ENCODE peak calls at places on chromosomes 1 and 21, in seven cellular contexts. H is pancreas, D is fibroblast of lung, J is OCI-LY7, N is IMR-90, M is suprapubic skin, L is left ventricle myocardium inferior. B is an unnamed sample. For H3K4me1, the result is how much of the 10 kb centered on the place peaks cover.

GRCh38 chr1:245255783-245256182 is 101.0 kb downstream of the KIF26B start:
- DNase-seq in H (no peak), L (no peak), D (no peak), M (no peak), N (no peak), J (no peak), B (no peak)

GRCh38 chr1:86739901-86740507 is 35.6 kb downstream of the SH3GLB1 start:
- DNase-seq in M (no peak), N (peak), D (no peak), L (no peak), J (peak), H (no peak), B (no peak)

GRCh38 chr1:232029297-232029696 is 402.7 kb downstream of the DISC1 start:
- DNase-seq in M (no peak), L (no peak), D (no peak), N (no peak), J (no peak), H (no peak), B (no peak)

GRCh38 chr1:1240822-1241587 is 5.5 kb downstream of the C1QTNF12 start:
- DNase-seq in L (no peak), H (no peak), M (no peak), J (no peak), N (no peak), D (no peak), B (no peak)

GRCh38 chr1:7007902-7008301 is 222.6 kb downstream of the CAMTA1 start:
- DNase-seq in J (no peak), L (no peak), M (no peak), H (no peak), D (no peak), N (no peak), B (no peak)

GRCh38 chr1:229839800-229840199 is 213.8 kb downstream of the URB2 start:
- DNase-seq in H (no peak), N (no peak), L (no peak), J (peak), M (no peak), D (no peak), B (no peak)

GRCh38 chr1:241323510-241323909 is 33.5 kb downstream of the RGS7 start:
- DNase-seq in H (no peak), J (peak), M (no peak), L (no peak), N (peak), D (peak), B (peak)

GRCh38 chr21:30719401-30719800 is 824 bp upstream of the KRTAP21-3 start:
- DNase-seq in L (no peak), N (no peak), D (peak), J (no peak), H (no peak), M (no peak), B (no peak)

GRCh38 chr21:43361127-43361492 is 65.8 kb downstream of the SIK1 start:
- DNase-seq in J (peak), L (peak), H (no peak), M (no peak), N (peak), D (no peak), B (no peak)

GRCh38 chr1:20891091-20891490 is 104.0 kb upstream of the HP1BP3 start:
- DNase-seq in M (no peak), L (no peak), N (peak), H (no peak), J (no peak), D (no peak), B (no peak)

GRCh38 chr1:217369996-217370551 is 260.8 kb downstream of the GPATCH2 start:
- DNase-seq in H (no peak), L (no peak), M (no peak), D (no peak), J (no peak), N (no peak), B (no peak)

GRCh38 chr1:30196872-30197615 is 526.3 kb downstream of the MATN1 start:
- DNase-seq in D (no peak), L (no peak), M (no peak), H (no peak), J (no peak), N (no peak), B (no peak)

GRCh38 chr1:116569776-116570357 is 959 bp downstream of the CD58 start:
- DNase-seq in J (no peak), N (no peak), D (peak), L (peak), M (peak), H (peak), B (peak)

GRCh38 chr1:64183985-64184440 is 19.4 kb upstream of the UBE2U start:
- DNase-seq in D (peak), J (no peak), N (peak), L (no peak), M (no peak), H (no peak), B (no peak)

GRCh38 chr1:91651671-91652071 is 151.0 kb downstream of the CDC7 start:
- DNase-seq in N (peak), J (no peak), M (peak), D (peak), L (peak), H (peak), B (peak)

GRCh38 chr1:26608895-26609294 is 79.3 kb downstream of the RPS6KA1 start:
- DNase-seq in D (no peak), J (peak), N (no peak), L (no peak), H (no peak), M (no peak), B (no peak)

GRCh38 chr1:5943373-5944068 is 48.7 kb downstream of the NPHP4 start:
- DNase-seq in N (no peak), J (no peak), D (no peak), M (no peak), L (no peak), H (no peak), B (no peak)

GRCh38 chr21:36703123-36703522 is 4.2 kb downstream of the SIM2 start:
- DNase-seq in L (no peak), H (no peak), J (no peak), N (no peak), D (no peak), M (no peak), B (no peak)

GRCh38 chr1:25468037-25468436 is 37.3 kb downstream of the MACO1 start:
- DNase-seq in M (no peak), D (peak), H (peak), L (no peak), J (no peak), N (peak), B (no peak)

GRCh38 chr1:66705100-66705499 is 47.2 kb upstream of the DYNLT5 start:
- DNase-seq in D (no peak), L (no peak), N (no peak), H (no peak), M (no peak), J (no peak), B (no peak)

GRCh38 chr21:35825954-35826353 is 234.4 kb downstream of the SETD4 start:
- DNase-seq in M (no peak), D (no peak), J (no peak), N (no peak), L (no peak), H (no peak), B (no peak)

GRCh38 chr1:53583021-53583902 is 124.1 kb downstream of the DMRTB1 start:
- DNase-seq in H (no peak), D (no peak), L (no peak), J (no peak), M (peak), N (peak), B (no peak)

GRCh38 chr1:240797050-240797449 is 185.1 kb upstream of the GREM2 start:
- DNase-seq in L (no peak), J (no peak), N (peak), M (no peak), D (peak), H (no peak), B (no peak)

GRCh38 chr1:168613689-168614655 is 37.6 kb downstream of the XCL1 start:
- DNase-seq in H (no peak), N (no peak), M (no peak), D (peak), J (no peak), L (peak), B (no peak)

GRCh38 chr1:27650527-27651175 is 15.7 kb upstream of the FGR start:
- DNase-seq in H (no peak), J (no peak), D (peak), N (peak), L (no peak), M (no peak), B (no peak)

GRCh38 chr1:24491577-24492360 is 10.9 kb upstream of the RCAN3 start:
- DNase-seq in H (no peak), J (no peak), L (no peak), N (no peak), M (no peak), D (no peak), B (no peak)

GRCh38 chr1:96865731-96866684 is 144.4 kb downstream of the PTBP2 start:
- DNase-seq in L (no peak), D (peak), M (no peak), H (no peak), J (no peak), N (peak), B (no peak)

DNA sequence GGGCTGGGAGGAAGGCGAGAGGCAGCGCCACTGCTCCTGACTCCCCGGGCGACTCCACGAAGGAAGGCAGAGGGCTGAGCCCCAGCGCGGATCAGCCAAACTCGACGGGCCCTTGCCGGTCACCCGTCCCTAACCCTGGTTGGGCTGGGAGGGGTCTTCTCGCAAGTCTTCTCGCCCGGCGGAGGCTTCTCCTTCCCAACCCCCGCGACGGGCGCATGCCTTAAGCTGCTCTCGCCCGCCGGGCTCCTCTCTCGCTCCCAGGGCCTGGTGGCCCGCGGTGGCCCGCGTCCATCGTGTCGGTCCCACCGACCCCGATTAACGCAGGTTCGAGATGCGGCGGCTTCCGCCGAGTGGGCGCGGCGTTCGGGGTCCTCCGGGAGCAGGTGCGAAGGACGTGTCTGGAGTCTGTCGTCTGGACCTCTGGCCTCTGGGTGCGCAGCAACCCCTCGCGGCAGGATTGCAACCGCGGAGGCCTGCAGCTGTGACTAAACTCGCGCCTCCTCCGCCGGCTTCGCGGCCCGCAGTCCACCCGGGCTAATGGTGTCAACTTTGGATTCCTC is 29.0 kb upstream of the PPM1J start:
- DNase-seq in D (peak), H (no peak), M (no peak), N (peak), L (no peak), J (no peak), B (peak)
- TF ChIP-seq CTCF in D (peak), H (no peak), M (no peak), N (peak), L (peak), J (no peak), B (no peak)

DNA sequence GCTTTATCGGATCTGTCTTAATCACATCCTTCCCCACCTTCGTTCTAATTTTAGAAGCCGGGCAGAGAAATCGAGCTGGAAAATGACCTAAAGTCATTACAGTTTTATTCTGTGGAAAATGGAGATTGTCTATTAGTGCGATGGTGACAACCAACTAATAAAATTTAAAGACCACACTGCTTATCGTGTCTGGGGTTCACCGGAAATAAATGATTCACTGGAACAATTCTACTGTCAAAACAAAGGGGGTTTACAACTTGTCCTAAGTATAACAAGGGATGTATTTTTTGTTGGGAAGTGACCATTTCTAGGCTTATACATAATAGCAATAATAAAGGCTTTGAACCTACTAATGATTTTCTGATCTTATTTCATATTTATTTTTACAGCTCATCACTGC is 55.6 kb downstream of the B3GALNT2 start:
- DNase-seq in M (no peak), L (no peak), H (no peak), D (no peak), J (no peak), N (no peak), B (no peak)
- H3K4me1 ChIP-seq in M (under half), L (under half), H (under half), D (under half), J (under half), N (under half), B (under half)

DNA sequence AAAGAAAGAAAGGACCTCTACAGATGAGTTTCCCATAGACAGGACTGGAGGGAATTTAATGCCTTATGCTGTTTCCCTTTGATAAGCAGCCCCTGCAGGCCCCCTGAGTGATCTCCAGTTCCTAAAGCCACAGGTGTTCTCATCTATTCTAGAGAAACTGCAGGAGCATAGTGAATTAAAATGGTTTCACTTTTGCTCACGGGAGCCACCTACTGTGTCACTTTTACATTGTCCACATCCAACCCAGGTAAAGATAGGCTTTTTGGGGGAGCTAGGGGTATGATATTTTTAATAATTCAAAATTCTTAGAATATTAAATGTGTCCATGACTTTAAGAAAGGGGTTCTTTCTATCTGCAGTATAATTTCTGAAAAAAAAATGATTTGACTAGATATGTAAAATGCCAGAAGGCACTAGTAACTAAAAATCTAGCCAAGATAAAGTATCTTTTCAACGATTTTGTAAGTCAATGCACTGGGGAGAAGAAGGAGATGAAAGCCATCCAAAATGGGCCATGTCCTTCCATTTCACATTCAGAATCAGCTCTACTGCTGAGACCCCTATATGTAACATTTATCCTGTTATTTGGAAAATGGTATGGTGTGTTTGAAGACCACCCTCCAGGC is 267.3 kb upstream of the DUSP10 start:
- DNase-seq in L (no peak), H (no peak), J (peak), N (no peak), D (no peak), M (no peak), B (peak)
- TF ChIP-seq CTCF in L (peak), H (no peak), J (peak), N (peak), D (peak), M (no peak), B (no peak)

GRCh38 chr1:46171351-46171750 is 3.5 kb upstream of the TSPAN1 start:
- DNase-seq in L (peak), D (no peak), J (peak), M (no peak), N (no peak), H (no peak), B (no peak)
- H3K4me1 ChIP-seq in L (half or more), D (under half), J (half or more), M (half or more), N (under half), H (under half), B (under half)

GRCh38 chr1:228416217-228416971 is at the start of gene TRIM17:
- DNase-seq in H (peak), D (peak), L (no peak), N (no peak), J (no peak), M (peak), B (no peak)
- TF ChIP-seq CTCF in H (no peak), D (peak), L (peak), N (peak), J (no peak), M (peak), B (no peak)

GRCh38 chr1:8430476-8430875 is 112.6 kb downstream of the SLC45A1 start:
- DNase-seq in J (peak), H (no peak), D (no peak), M (no peak), N (no peak), L (no peak), B (no peak)
- H3K4me1 ChIP-seq in J (half or more), H (under half), D (under half), M (under half), N (under half), L (half or more), B (under half)

GRCh38 chr1:155052412-155053400 is 1.6 kb downstream of the ADAM15 start:
- DNase-seq in H (no peak), M (no peak), J (peak), N (no peak), D (no peak), L (peak), B (no peak)
- TF ChIP-seq CTCF in H (no peak), M (no peak), J (peak), N (peak), D (peak), L (no peak), B (no peak)